ENCODE peak calls at places on chromosomes 1 and 21, in nine cellular contexts. One of them, this sample, is unnamed.

GRCh38 chr21:45132841-45133573 is 58.6 kb downstream of the ADARB1 start:
- DNase-seq in effector memory CD4-positive, alpha-beta T cell: no peak
- DNase-seq in iPS DF 6.9: no peak
- DNase-seq in GM12878: no peak
- DNase-seq in cardiac muscle cell: peak; percentile 40
- DNase-seq in fibroblast of lung: peak; percentile 44
- DNase-seq in IMR-90: no peak
- DNase-seq in pancreas: no peak
- DNase-seq in neural progenitor cell: no peak
- DNase-seq in this sample: peak; percentile 17

GRCh38 chr1:204600968-204601367 is 84.6 kb downstream of the LRRN2 start:
- DNase-seq in IMR-90: no peak
- DNase-seq in iPS DF 6.9: no peak
- DNase-seq in effector memory CD4-positive, alpha-beta T cell: no peak
- DNase-seq in neural progenitor cell: no peak
- DNase-seq in GM12878: no peak
- DNase-seq in cardiac muscle cell: no peak
- DNase-seq in pancreas: no peak
- DNase-seq in fibroblast of lung: no peak
- DNase-seq in this sample: no peak

GRCh38 chr1:241357366-241358305 is 631 bp upstream of the RGS7 start:
- DNase-seq in iPS DF 6.9: no peak
- DNase-seq in cardiac muscle cell: peak; percentile 20
- DNase-seq in pancreas: no peak
- DNase-seq in IMR-90: no peak
- DNase-seq in effector memory CD4-positive, alpha-beta T cell: no peak
- DNase-seq in GM12878: no peak
- DNase-seq in neural progenitor cell: peak; percentile 19
- DNase-seq in fibroblast of lung: peak; percentile 17
- DNase-seq in this sample: no peak

GRCh38 chr1:1979482-1980165 is 24.0 kb downstream of the CFAP74 start:
- DNase-seq in effector memory CD4-positive, alpha-beta T cell: no peak
- DNase-seq in neural progenitor cell: no peak
- DNase-seq in IMR-90: no peak
- DNase-seq in iPS DF 6.9: no peak
- DNase-seq in GM12878: no peak
- DNase-seq in pancreas: no peak
- DNase-seq in cardiac muscle cell: no peak
- DNase-seq in fibroblast of lung: no peak
- DNase-seq in this sample: no peak

GRCh38 chr1:20716232-20716631 is 1.6 kb downstream of the KIF17 start:
- DNase-seq in cardiac muscle cell: no peak
- DNase-seq in pancreas: no peak
- DNase-seq in effector memory CD4-positive, alpha-beta T cell: no peak
- DNase-seq in fibroblast of lung: no peak
- DNase-seq in iPS DF 6.9: no peak
- DNase-seq in IMR-90: no peak
- DNase-seq in GM12878: no peak
- DNase-seq in neural progenitor cell: no peak
- DNase-seq in this sample: no peak

GRCh38 chr21:45011426-45011825 is 63.0 kb upstream of the ADARB1 start:
- DNase-seq in GM12878: no peak
- DNase-seq in IMR-90: no peak
- DNase-seq in iPS DF 6.9: no peak
- DNase-seq in effector memory CD4-positive, alpha-beta T cell: no peak
- DNase-seq in neural progenitor cell: no peak
- DNase-seq in fibroblast of lung: no peak
- DNase-seq in pancreas: peak; percentile 45
- DNase-seq in cardiac muscle cell: no peak
- DNase-seq in this sample: no peak

GRCh38 chr1:226738421-226738994 is 574 bp downstream of the ITPKB start:
- DNase-seq in iPS DF 6.9: no peak
- DNase-seq in cardiac muscle cell: peak; percentile 48
- DNase-seq in pancreas: peak; percentile 78
- DNase-seq in effector memory CD4-positive, alpha-beta T cell: no peak
- DNase-seq in GM12878: no peak
- DNase-seq in neural progenitor cell: peak; percentile 70
- DNase-seq in IMR-90: peak; percentile 30
- DNase-seq in fibroblast of lung: peak; percentile 44
- DNase-seq in this sample: peak; percentile 35

GRCh38 chr1:8462298-8462946 is 144.5 kb downstream of the SLC45A1 start:
- DNase-seq in neural progenitor cell: no peak
- DNase-seq in fibroblast of lung: no peak
- DNase-seq in cardiac muscle cell: no peak
- DNase-seq in iPS DF 6.9: no peak
- DNase-seq in IMR-90: no peak
- DNase-seq in GM12878: no peak
- DNase-seq in effector memory CD4-positive, alpha-beta T cell: no peak
- DNase-seq in pancreas: no peak
- DNase-seq in this sample: peak; percentile 52

GRCh38 chr1:113742515-113742914 is 16.8 kb downstream of the PHTF1 start:
- DNase-seq in fibroblast of lung: no peak
- DNase-seq in IMR-90: peak; percentile 11
- DNase-seq in effector memory CD4-positive, alpha-beta T cell: no peak
- DNase-seq in GM12878: no peak
- DNase-seq in neural progenitor cell: no peak
- DNase-seq in iPS DF 6.9: no peak
- DNase-seq in cardiac muscle cell: no peak
- DNase-seq in pancreas: no peak
- DNase-seq in this sample: no peak

GRCh38 chr1:214427871-214428277 is 123.5 kb downstream of the PTPN14 start:
- DNase-seq in effector memory CD4-positive, alpha-beta T cell: peak; percentile 26
- DNase-seq in iPS DF 6.9: no peak
- DNase-seq in pancreas: no peak
- DNase-seq in neural progenitor cell: no peak
- DNase-seq in cardiac muscle cell: peak; percentile 74
- DNase-seq in fibroblast of lung: peak; percentile 99
- DNase-seq in IMR-90: peak; percentile 98
- DNase-seq in GM12878: peak; percentile 80
- DNase-seq in this sample: peak; percentile 10

GRCh38 chr1:47940321-47940720 is 56.9 kb downstream of the TRABD2B start:
- DNase-seq in iPS DF 6.9: no peak
- DNase-seq in IMR-90: no peak
- DNase-seq in neural progenitor cell: no peak
- DNase-seq in fibroblast of lung: no peak
- DNase-seq in cardiac muscle cell: peak; percentile 12
- DNase-seq in effector memory CD4-positive, alpha-beta T cell: no peak
- DNase-seq in GM12878: no peak
- DNase-seq in pancreas: no peak
- DNase-seq in this sample: no peak
- H3K27ac ChIP-seq in iPS DF 6.9: no peak overlapping the region
- H3K27ac ChIP-seq in IMR-90: no peak overlapping the region
- H3K27ac ChIP-seq in neural progenitor cell: no peak overlapping the region
- H3K27ac ChIP-seq in fibroblast of lung: no peak overlapping the region
- H3K27ac ChIP-seq in cardiac muscle cell: no peak overlapping the region
- H3K27ac ChIP-seq in effector memory CD4-positive, alpha-beta T cell: no peak overlapping the region
- H3K27ac ChIP-seq in GM12878: no peak overlapping the region
- H3K27ac ChIP-seq in pancreas: no peak overlapping the region
- H3K27ac ChIP-seq in this sample: no peak overlapping the region

GRCh38 chr1:928825-929661 is 5.3 kb downstream of the SAMD11 start:
- DNase-seq in IMR-90: no peak
- DNase-seq in pancreas: no peak
- DNase-seq in iPS DF 6.9: no peak
- DNase-seq in cardiac muscle cell: no peak
- DNase-seq in effector memory CD4-positive, alpha-beta T cell: no peak
- DNase-seq in neural progenitor cell: no peak
- DNase-seq in fibroblast of lung: no peak
- DNase-seq in GM12878: no peak
- DNase-seq in this sample: no peak

GRCh38 chr1:929712-930632 is 6.2 kb downstream of the SAMD11 start:
- DNase-seq in pancreas: no peak
- DNase-seq in GM12878: no peak
- DNase-seq in iPS DF 6.9: no peak
- DNase-seq in effector memory CD4-positive, alpha-beta T cell: no peak
- DNase-seq in neural progenitor cell: no peak
- DNase-seq in fibroblast of lung: no peak
- DNase-seq in cardiac muscle cell: no peak
- DNase-seq in IMR-90: no peak
- DNase-seq in this sample: no peak

GRCh38 chr1:932178-932520 is 8.4 kb downstream of the SAMD11 start:
- DNase-seq in iPS DF 6.9: no peak
- DNase-seq in GM12878: no peak
- DNase-seq in fibroblast of lung: no peak
- DNase-seq in IMR-90: no peak
- DNase-seq in effector memory CD4-positive, alpha-beta T cell: no peak
- DNase-seq in neural progenitor cell: no peak
- DNase-seq in pancreas: no peak
- DNase-seq in cardiac muscle cell: no peak
- DNase-seq in this sample: no peak

GRCh38 chr1:931380-932177 is 7.9 kb downstream of the SAMD11 start:
- DNase-seq in pancreas: no peak
- DNase-seq in iPS DF 6.9: no peak
- DNase-seq in neural progenitor cell: no peak
- DNase-seq in effector memory CD4-positive, alpha-beta T cell: no peak
- DNase-seq in fibroblast of lung: no peak
- DNase-seq in GM12878: no peak
- DNase-seq in IMR-90: no peak
- DNase-seq in cardiac muscle cell: no peak
- DNase-seq in this sample: no peak

GRCh38 chr1:930633-931138 is 7.0 kb downstream of the SAMD11 start:
- DNase-seq in pancreas: no peak
- DNase-seq in IMR-90: no peak
- DNase-seq in neural progenitor cell: no peak
- DNase-seq in fibroblast of lung: no peak
- DNase-seq in cardiac muscle cell: no peak
- DNase-seq in GM12878: no peak
- DNase-seq in iPS DF 6.9: no peak
- DNase-seq in effector memory CD4-positive, alpha-beta T cell: no peak
- DNase-seq in this sample: no peak
- H3K27ac ChIP-seq in pancreas: no peak overlapping the region
- H3K27ac ChIP-seq in IMR-90: no peak overlapping the region
- H3K27ac ChIP-seq in neural progenitor cell: no peak overlapping the region
- H3K27ac ChIP-seq in fibroblast of lung: no peak overlapping the region
- H3K27ac ChIP-seq in cardiac muscle cell: no peak overlapping the region
- H3K27ac ChIP-seq in GM12878: no peak overlapping the region
- H3K27ac ChIP-seq in iPS DF 6.9: no peak overlapping the region
- H3K27ac ChIP-seq in effector memory CD4-positive, alpha-beta T cell: no peak overlapping the region
- H3K27ac ChIP-seq in this sample: no peak overlapping the region

DNA sequence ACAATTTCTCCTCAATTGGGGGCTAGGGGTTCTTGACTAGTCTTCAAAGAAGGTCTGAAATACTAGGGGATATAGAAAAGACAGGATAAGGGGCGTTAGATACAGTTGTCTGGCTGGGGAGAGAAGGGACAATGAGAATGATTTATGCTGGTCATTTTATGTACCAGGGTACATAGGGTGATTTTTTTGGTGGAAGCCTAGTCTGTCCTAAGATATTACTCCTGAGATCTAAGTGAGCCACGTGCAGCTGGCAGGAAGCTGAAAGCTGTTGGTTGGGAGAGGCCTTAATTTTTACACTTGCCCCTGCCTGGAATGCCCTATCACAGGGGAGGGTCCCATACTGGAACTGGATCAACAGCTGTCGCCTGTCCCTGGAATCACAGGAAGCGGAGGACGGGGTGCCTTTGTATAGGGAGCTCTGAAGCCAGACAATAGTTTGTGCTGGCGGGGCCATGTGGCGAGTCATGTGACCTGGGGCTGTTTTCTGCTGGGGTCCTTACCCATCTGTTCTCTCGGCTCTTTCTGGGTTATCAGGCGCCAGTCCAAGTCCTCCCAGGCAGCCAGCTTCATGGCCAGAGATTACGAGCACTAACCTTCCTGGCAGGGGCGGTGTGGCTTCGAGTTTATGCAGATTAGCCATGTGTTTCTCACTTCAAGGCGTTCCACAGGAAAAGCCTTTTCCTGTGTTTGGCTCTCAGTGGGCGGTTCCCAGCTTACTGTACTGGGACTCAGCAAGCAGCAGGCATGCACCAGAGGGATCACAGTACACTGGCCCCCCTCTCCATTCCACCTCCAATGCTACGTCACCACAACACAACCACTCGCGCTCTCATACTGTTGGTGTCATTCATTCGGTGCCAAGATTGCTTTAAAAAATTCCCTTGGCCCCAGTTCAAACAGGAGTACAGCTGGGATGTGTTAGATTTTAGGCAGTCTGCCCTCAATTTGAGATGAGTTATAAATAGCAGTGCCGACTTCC is 27.5 kb downstream of the ARID1A start:
- DNase-seq in iPS DF 6.9: peak; percentile 43
- DNase-seq in IMR-90: peak; percentile 99
- DNase-seq in GM12878: no peak
- DNase-seq in effector memory CD4-positive, alpha-beta T cell: peak; percentile 48
- DNase-seq in cardiac muscle cell: peak; percentile 100
- DNase-seq in fibroblast of lung: peak; percentile 99
- DNase-seq in neural progenitor cell: peak; percentile 87
- DNase-seq in pancreas: peak; percentile 75
- DNase-seq in this sample: peak; percentile 90
- H3K27ac ChIP-seq in iPS DF 6.9: no peak overlapping the region
- H3K27ac ChIP-seq in IMR-90: no peak overlapping the region
- H3K27ac ChIP-seq in GM12878: peak overlapping the region; percentile 72
- H3K27ac ChIP-seq in effector memory CD4-positive, alpha-beta T cell: peak overlapping the region; percentile 45
- H3K27ac ChIP-seq in cardiac muscle cell: peak overlapping the region; percentile 85
- H3K27ac ChIP-seq in fibroblast of lung: peak overlapping the region; percentile 72
- H3K27ac ChIP-seq in neural progenitor cell: peak overlapping the region; percentile 74
- H3K27ac ChIP-seq in pancreas: no peak overlapping the region
- H3K27ac ChIP-seq in this sample: no peak overlapping the region

GRCh38 chr1:12479311-12479710 is 138.7 kb downstream of the DHRS3 start:
- DNase-seq in cardiac muscle cell: no peak
- DNase-seq in effector memory CD4-positive, alpha-beta T cell: no peak
- DNase-seq in iPS DF 6.9: no peak
- DNase-seq in fibroblast of lung: no peak
- DNase-seq in GM12878: no peak
- DNase-seq in IMR-90: no peak
- DNase-seq in pancreas: no peak
- DNase-seq in neural progenitor cell: no peak
- DNase-seq in this sample: no peak

GRCh38 chr1:12480031-12480430 is 138.0 kb downstream of the DHRS3 start:
- DNase-seq in cardiac muscle cell: no peak
- DNase-seq in pancreas: no peak
- DNase-seq in fibroblast of lung: no peak
- DNase-seq in effector memory CD4-positive, alpha-beta T cell: no peak
- DNase-seq in IMR-90: no peak
- DNase-seq in iPS DF 6.9: no peak
- DNase-seq in neural progenitor cell: no peak
- DNase-seq in GM12878: no peak
- DNase-seq in this sample: no peak

GRCh38 chr1:12477936-12478611 is 139.9 kb downstream of the DHRS3 start:
- DNase-seq in iPS DF 6.9: no peak
- DNase-seq in IMR-90: peak; percentile 99
- DNase-seq in effector memory CD4-positive, alpha-beta T cell: no peak
- DNase-seq in fibroblast of lung: peak; percentile 99
- DNase-seq in cardiac muscle cell: peak; percentile 99
- DNase-seq in neural progenitor cell: peak; percentile 34
- DNase-seq in pancreas: peak; percentile 88
- DNase-seq in GM12878: no peak
- DNase-seq in this sample: peak; percentile 94

GRCh38 chr1:12477301-12477700 is 140.7 kb downstream of the DHRS3 start:
- DNase-seq in pancreas: no peak
- DNase-seq in GM12878: no peak
- DNase-seq in neural progenitor cell: no peak
- DNase-seq in fibroblast of lung: no peak
- DNase-seq in iPS DF 6.9: no peak
- DNase-seq in IMR-90: no peak
- DNase-seq in cardiac muscle cell: no peak
- DNase-seq in effector memory CD4-positive, alpha-beta T cell: no peak
- DNase-seq in this sample: no peak

DNA sequence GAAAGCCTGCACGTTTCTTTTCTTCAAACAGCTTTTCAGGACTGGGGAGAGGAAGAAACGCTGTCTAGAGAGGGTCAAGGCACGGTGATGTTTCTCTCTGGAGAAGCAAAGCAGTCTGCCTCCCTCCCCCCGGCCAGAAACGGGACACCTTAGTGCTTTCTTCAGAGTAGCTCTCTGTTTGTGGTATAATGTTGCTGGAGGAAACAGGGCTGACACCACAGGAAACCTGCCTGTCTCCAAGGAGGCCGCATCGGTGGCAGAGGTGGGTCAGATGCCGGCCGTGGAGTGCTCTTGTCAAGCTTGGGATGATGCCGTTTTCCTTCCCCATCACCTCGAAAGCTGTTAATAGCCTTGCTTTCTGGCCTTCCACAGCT is 139.4 kb downstream of the DHRS3 start:
- DNase-seq in cardiac muscle cell: no peak
- DNase-seq in neural progenitor cell: no peak
- DNase-seq in iPS DF 6.9: no peak
- DNase-seq in fibroblast of lung: no peak
- DNase-seq in effector memory CD4-positive, alpha-beta T cell: peak; percentile 8
- DNase-seq in IMR-90: no peak
- DNase-seq in GM12878: no peak
- DNase-seq in pancreas: no peak
- DNase-seq in this sample: peak; percentile 32
- H3K27ac ChIP-seq in cardiac muscle cell: peak overlapping the region; percentile 50
- H3K27ac ChIP-seq in neural progenitor cell: no peak overlapping the region
- H3K27ac ChIP-seq in iPS DF 6.9: no peak overlapping the region
- H3K27ac ChIP-seq in fibroblast of lung: peak overlapping the region; percentile 51
- H3K27ac ChIP-seq in effector memory CD4-positive, alpha-beta T cell: peak overlapping the region; percentile 2
- H3K27ac ChIP-seq in IMR-90: peak overlapping the region; percentile 80
- H3K27ac ChIP-seq in GM12878: no peak overlapping the region
- H3K27ac ChIP-seq in pancreas: no peak overlapping the region
- H3K27ac ChIP-seq in this sample: peak overlapping the region; percentile 86